ENCODE peak calls at places on chromosomes 12 and 14, in eight cellular contexts. One of them, this sample, is unnamed.
A peak's percentile ranks its signal among the peaks of the same experiment; 100 is the strongest.

GRCh38 chr14:63214417-63215196 is 10.4 kb downstream of the RHOJ start:
- DNase-seq in T-helper 9 cell: no peak
- DNase-seq in ureter: no peak
- DNase-seq in stimulated activated CD8-positive, alpha-beta memory T cell treated with anti-CD3 and anti-CD28 coated beads, Interleukin-12 subunit alpha, Interleukin-12 subunit beta, amount 100 ng/mL, for 4 hours: no peak
- DNase-seq in bronchial epithelial cell: no peak
- DNase-seq in ACHN: no peak
- DNase-seq in HAP-1: no peak
- DNase-seq in activated CD8-positive, alpha-beta T cell treated with anti-CD3 and anti-CD28 coated beads, Interleukin-2, amount 10 ng/mL, durations not matched to agents 7 days and 5 days: no peak
- DNase-seq in this sample: no peak

GRCh38 chr12:120466560-120467315 is 2.8 kb downstream of the SRSF9 start:
- DNase-seq in bronchial epithelial cell: peak; percentile 37
- DNase-seq in ACHN: peak; percentile 68
- DNase-seq in activated CD8-positive, alpha-beta T cell treated with anti-CD3 and anti-CD28 coated beads, Interleukin-2, amount 10 ng/mL, durations not matched to agents 7 days and 5 days: peak; percentile 60
- DNase-seq in ureter: no peak
- DNase-seq in HAP-1: peak; percentile 81
- DNase-seq in stimulated activated CD8-positive, alpha-beta memory T cell treated with anti-CD3 and anti-CD28 coated beads, Interleukin-12 subunit alpha, Interleukin-12 subunit beta, amount 100 ng/mL, for 4 hours: no peak
- DNase-seq in T-helper 9 cell: peak; percentile 16
- DNase-seq in this sample: peak; percentile 34

GRCh38 chr12:54383041-54383609 is 1.4 kb downstream of the ZNF385A start:
- DNase-seq in HAP-1: no peak
- DNase-seq in T-helper 9 cell: no peak
- DNase-seq in ureter: no peak
- DNase-seq in activated CD8-positive, alpha-beta T cell treated with anti-CD3 and anti-CD28 coated beads, Interleukin-2, amount 10 ng/mL, durations not matched to agents 7 days and 5 days: no peak
- DNase-seq in bronchial epithelial cell: peak; percentile 99
- DNase-seq in ACHN: peak; percentile 75
- DNase-seq in stimulated activated CD8-positive, alpha-beta memory T cell treated with anti-CD3 and anti-CD28 coated beads, Interleukin-12 subunit alpha, Interleukin-12 subunit beta, amount 100 ng/mL, for 4 hours: no peak
- DNase-seq in this sample: no peak

GRCh38 chr14:100268591-100269207 is 29.8 kb downstream of the YY1 start:
- DNase-seq in T-helper 9 cell: no peak
- DNase-seq in stimulated activated CD8-positive, alpha-beta memory T cell treated with anti-CD3 and anti-CD28 coated beads, Interleukin-12 subunit alpha, Interleukin-12 subunit beta, amount 100 ng/mL, for 4 hours: no peak
- DNase-seq in activated CD8-positive, alpha-beta T cell treated with anti-CD3 and anti-CD28 coated beads, Interleukin-2, amount 10 ng/mL, durations not matched to agents 7 days and 5 days: no peak
- DNase-seq in HAP-1: no peak
- DNase-seq in bronchial epithelial cell: no peak
- DNase-seq in ACHN: no peak
- DNase-seq in ureter: no peak
- DNase-seq in this sample: no peak

GRCh38 chr12:6169107-6169440 is 31.1 kb upstream of the CD9 start:
- DNase-seq in HAP-1: no peak
- DNase-seq in stimulated activated CD8-positive, alpha-beta memory T cell treated with anti-CD3 and anti-CD28 coated beads, Interleukin-12 subunit alpha, Interleukin-12 subunit beta, amount 100 ng/mL, for 4 hours: no peak
- DNase-seq in activated CD8-positive, alpha-beta T cell treated with anti-CD3 and anti-CD28 coated beads, Interleukin-2, amount 10 ng/mL, durations not matched to agents 7 days and 5 days: no peak
- DNase-seq in ureter: no peak
- DNase-seq in bronchial epithelial cell: no peak
- DNase-seq in T-helper 9 cell: no peak
- DNase-seq in ACHN: no peak
- DNase-seq in this sample: no peak

GRCh38 chr12:40208707-40209106 is 16.1 kb upstream of the LRRK2 start:
- DNase-seq in ureter: no peak
- DNase-seq in HAP-1: no peak
- DNase-seq in stimulated activated CD8-positive, alpha-beta memory T cell treated with anti-CD3 and anti-CD28 coated beads, Interleukin-12 subunit alpha, Interleukin-12 subunit beta, amount 100 ng/mL, for 4 hours: no peak
- DNase-seq in ACHN: no peak
- DNase-seq in activated CD8-positive, alpha-beta T cell treated with anti-CD3 and anti-CD28 coated beads, Interleukin-2, amount 10 ng/mL, durations not matched to agents 7 days and 5 days: no peak
- DNase-seq in T-helper 9 cell: no peak
- DNase-seq in bronchial epithelial cell: no peak
- DNase-seq in this sample: no peak

GRCh38 chr14:20302042-20302761 is 3.5 kb downstream of the TTC5 start:
- DNase-seq in ureter: no peak
- DNase-seq in HAP-1: no peak
- DNase-seq in activated CD8-positive, alpha-beta T cell treated with anti-CD3 and anti-CD28 coated beads, Interleukin-2, amount 10 ng/mL, durations not matched to agents 7 days and 5 days: no peak
- DNase-seq in bronchial epithelial cell: peak; percentile 39
- DNase-seq in ACHN: peak; percentile 53
- DNase-seq in T-helper 9 cell: no peak
- DNase-seq in stimulated activated CD8-positive, alpha-beta memory T cell treated with anti-CD3 and anti-CD28 coated beads, Interleukin-12 subunit alpha, Interleukin-12 subunit beta, amount 100 ng/mL, for 4 hours: no peak
- DNase-seq in this sample: no peak

GRCh38 chr12:102634216-102634615 is 153.9 kb upstream of the IGF1 start:
- DNase-seq in ACHN: no peak
- DNase-seq in HAP-1: no peak
- DNase-seq in ureter: no peak
- DNase-seq in T-helper 9 cell: no peak
- DNase-seq in activated CD8-positive, alpha-beta T cell treated with anti-CD3 and anti-CD28 coated beads, Interleukin-2, amount 10 ng/mL, durations not matched to agents 7 days and 5 days: no peak
- DNase-seq in bronchial epithelial cell: no peak
- DNase-seq in stimulated activated CD8-positive, alpha-beta memory T cell treated with anti-CD3 and anti-CD28 coated beads, Interleukin-12 subunit alpha, Interleukin-12 subunit beta, amount 100 ng/mL, for 4 hours: no peak
- DNase-seq in this sample: no peak

GRCh38 chr12:115691123-115691522 is 586.4 kb downstream of the MED13L start:
- DNase-seq in ureter: no peak
- DNase-seq in T-helper 9 cell: no peak
- DNase-seq in activated CD8-positive, alpha-beta T cell treated with anti-CD3 and anti-CD28 coated beads, Interleukin-2, amount 10 ng/mL, durations not matched to agents 7 days and 5 days: no peak
- DNase-seq in HAP-1: no peak
- DNase-seq in stimulated activated CD8-positive, alpha-beta memory T cell treated with anti-CD3 and anti-CD28 coated beads, Interleukin-12 subunit alpha, Interleukin-12 subunit beta, amount 100 ng/mL, for 4 hours: no peak
- DNase-seq in bronchial epithelial cell: no peak
- DNase-seq in ACHN: no peak
- DNase-seq in this sample: no peak

GRCh38 chr12:1360812-1361211 is 233.6 kb downstream of the FBXL14 start:
- DNase-seq in activated CD8-positive, alpha-beta T cell treated with anti-CD3 and anti-CD28 coated beads, Interleukin-2, amount 10 ng/mL, durations not matched to agents 7 days and 5 days: no peak
- DNase-seq in stimulated activated CD8-positive, alpha-beta memory T cell treated with anti-CD3 and anti-CD28 coated beads, Interleukin-12 subunit alpha, Interleukin-12 subunit beta, amount 100 ng/mL, for 4 hours: no peak
- DNase-seq in ACHN: peak; percentile 65
- DNase-seq in ureter: no peak
- DNase-seq in T-helper 9 cell: no peak
- DNase-seq in HAP-1: no peak
- DNase-seq in bronchial epithelial cell: peak; percentile 29
- DNase-seq in this sample: no peak

GRCh38 chr12:8914716-8915526 is 612 bp downstream of the PHC1 start:
- DNase-seq in bronchial epithelial cell: peak; percentile 53
- DNase-seq in ACHN: peak; percentile 80
- DNase-seq in T-helper 9 cell: peak; percentile 47
- DNase-seq in activated CD8-positive, alpha-beta T cell treated with anti-CD3 and anti-CD28 coated beads, Interleukin-2, amount 10 ng/mL, durations not matched to agents 7 days and 5 days: peak; percentile 74
- DNase-seq in ureter: peak; percentile 57
- DNase-seq in stimulated activated CD8-positive, alpha-beta memory T cell treated with anti-CD3 and anti-CD28 coated beads, Interleukin-12 subunit alpha, Interleukin-12 subunit beta, amount 100 ng/mL, for 4 hours: peak; percentile 46
- DNase-seq in HAP-1: peak; percentile 79
- DNase-seq in this sample: peak; percentile 52

GRCh38 chr12:128969480-128970055 is 116.3 kb downstream of the GLT1D1 start:
- DNase-seq in HAP-1: no peak
- DNase-seq in stimulated activated CD8-positive, alpha-beta memory T cell treated with anti-CD3 and anti-CD28 coated beads, Interleukin-12 subunit alpha, Interleukin-12 subunit beta, amount 100 ng/mL, for 4 hours: no peak
- DNase-seq in activated CD8-positive, alpha-beta T cell treated with anti-CD3 and anti-CD28 coated beads, Interleukin-2, amount 10 ng/mL, durations not matched to agents 7 days and 5 days: peak; percentile 28
- DNase-seq in ACHN: peak; percentile 42
- DNase-seq in T-helper 9 cell: no peak
- DNase-seq in ureter: no peak
- DNase-seq in bronchial epithelial cell: no peak
- DNase-seq in this sample: no peak

GRCh38 chr14:104120281-104120741 is 18.1 kb upstream of the KIF26A start:
- DNase-seq in bronchial epithelial cell: peak; percentile 50
- DNase-seq in ACHN: no peak
- DNase-seq in HAP-1: no peak
- DNase-seq in stimulated activated CD8-positive, alpha-beta memory T cell treated with anti-CD3 and anti-CD28 coated beads, Interleukin-12 subunit alpha, Interleukin-12 subunit beta, amount 100 ng/mL, for 4 hours: no peak
- DNase-seq in T-helper 9 cell: no peak
- DNase-seq in activated CD8-positive, alpha-beta T cell treated with anti-CD3 and anti-CD28 coated beads, Interleukin-2, amount 10 ng/mL, durations not matched to agents 7 days and 5 days: no peak
- DNase-seq in ureter: no peak
- DNase-seq in this sample: no peak

GRCh38 chr12:22034709-22035506 is 11.1 kb upstream of the CMAS start:
- DNase-seq in bronchial epithelial cell: no peak
- DNase-seq in T-helper 9 cell: no peak
- DNase-seq in ACHN: no peak
- DNase-seq in ureter: no peak
- DNase-seq in HAP-1: no peak
- DNase-seq in stimulated activated CD8-positive, alpha-beta memory T cell treated with anti-CD3 and anti-CD28 coated beads, Interleukin-12 subunit alpha, Interleukin-12 subunit beta, amount 100 ng/mL, for 4 hours: no peak
- DNase-seq in activated CD8-positive, alpha-beta T cell treated with anti-CD3 and anti-CD28 coated beads, Interleukin-2, amount 10 ng/mL, durations not matched to agents 7 days and 5 days: no peak
- DNase-seq in this sample: no peak

This sample was measured in T-cell.